ENCODE peak calls at places on chromosomes 1 and 21, in four cellular contexts. S is neural progenitor cell; Y is thoracic aorta; O is CD4-positive, CD25-positive, alpha-beta regulatory T cell. G is an unnamed sample. For H3K36me3 and H3K4me1, the result is how much of the 10 kb centered on the place peaks cover.

GRCh38 chr1:93775224-93775623 is 93.6 kb upstream of the BCAR3 start:
- DNase-seq in S (no peak), O (no peak), Y (no peak), G (no peak)

GRCh38 chr1:164602480-164603093 is 43.6 kb downstream of the PBX1 start:
- DNase-seq in O (no peak), S (peak), Y (no peak), G (peak)

GRCh38 chr1:85884372-85885035 is 176.3 kb upstream of the ZNHIT6 start:
- DNase-seq in S (peak), O (no peak), Y (no peak), G (no peak)

GRCh38 chr1:110003747-110004428 is 19.3 kb downstream of the AHCYL1 start:
- DNase-seq in Y (peak), O (peak), S (peak), G (peak)

GRCh38 chr1:116956378-116956777 is 45.2 kb upstream of the CD101 start:
- DNase-seq in O (no peak), S (no peak), Y (no peak), G (no peak)

GRCh38 chr1:206501881-206502280 is 5.5 kb upstream of the RASSF5 start:
- DNase-seq in Y (no peak), O (no peak), S (no peak), G (no peak)

GRCh38 chr1:55302972-55303371 is 87.8 kb upstream of the USP24 start:
- DNase-seq in Y (no peak), O (no peak), S (no peak), G (no peak)

GRCh38 chr1:53553734-53554509 is 94.7 kb downstream of the DMRTB1 start:
- DNase-seq in O (no peak), S (no peak), Y (no peak), G (no peak)

GRCh38 chr1:94247146-94248094 is 10.0 kb upstream of the ARHGAP29 start:
- DNase-seq in Y (no peak), S (peak), O (peak), G (peak)

GRCh38 chr21:36891692-36892091 is 74.8 kb downstream of the HLCS start:
- DNase-seq in O (no peak), Y (no peak), S (no peak), G (no peak)

GRCh38 chr1:163528710-163529348 is 207.1 kb downstream of the NUF2 start:
- DNase-seq in Y (no peak), O (peak), S (peak), G (no peak)

GRCh38 chr1:2633401-2633935 is 652 bp upstream of the MMEL1 start:
- DNase-seq in O (no peak), S (no peak), Y (no peak), G (no peak)

GRCh38 chr1:61561666-61562065 is 163.3 kb downstream of the TM2D1 start:
- DNase-seq in S (no peak), Y (no peak), O (no peak), G (no peak)

GRCh38 chr1:116513956-116514355 is 56.9 kb downstream of the CD58 start:
- DNase-seq in O (no peak), S (no peak), Y (no peak), G (no peak)

GRCh38 chr1:31335007-31335406 is 37.9 kb downstream of the FABP3 start:
- DNase-seq in S (peak), Y (no peak), O (peak), G (no peak)

GRCh38 chr1:232853994-232854532 is 48.8 kb downstream of the MAP10 start:
- DNase-seq in O (no peak), S (no peak), Y (no peak), G (no peak)

GRCh38 chr1:34188418-34188817 is 11.7 kb downstream of the C1orf94 start:
- DNase-seq in Y (no peak), O (no peak), S (peak), G (no peak)

GRCh38 chr1:184085667-184086066 is 34.1 kb downstream of the TSEN15 start:
- DNase-seq in O (no peak), Y (no peak), S (no peak), G (no peak)

GRCh38 chr1:12019858-12020509 is 686 bp downstream of the MIIP start:
- DNase-seq in Y (no peak), S (no peak), O (peak), G (no peak)

GRCh38 chr1:5565281-5565680 is 426.9 kb downstream of the NPHP4 start:
- DNase-seq in O (no peak), Y (no peak), S (no peak), G (no peak)

GRCh38 chr1:2240251-2241156 is 12.4 kb downstream of the SKI start:
- DNase-seq in S (no peak), O (no peak), Y (no peak), G (peak)

GRCh38 chr1:67020765-67021164 is 33.2 kb downstream of the SLC35D1 start:
- DNase-seq in S (no peak), Y (no peak), O (no peak), G (no peak)
- H3K36me3 ChIP-seq in S (under half), Y (under half), O (under half), G (under half)

GRCh38 chr1:201556841-201557571 is 18.1 kb downstream of the NAV1 start:
- DNase-seq in S (no peak), O (no peak), Y (no peak), G (no peak)

GRCh38 chr1:201554789-201555592 is 16.1 kb downstream of the NAV1 start:
- DNase-seq in O (no peak), Y (no peak), S (no peak), G (no peak)

GRCh38 chr1:201559679-201560162 is 20.8 kb downstream of the NAV1 start:
- DNase-seq in O (peak), S (peak), Y (no peak), G (peak)

GRCh38 chr1:201555593-201555945 is 16.6 kb downstream of the NAV1 start:
- DNase-seq in O (no peak), Y (no peak), S (no peak), G (no peak)

GRCh38 chr1:201557572-201557958 is 18.6 kb downstream of the NAV1 start:
- DNase-seq in S (no peak), Y (no peak), O (no peak), G (no peak)
- H3K4me1 ChIP-seq in S (under half), Y (half or more), O (under half), G (under half)

GRCh38 chr1:22832414-22832786 is 121.8 kb downstream of the EPHB2 start:
- DNase-seq in Y (no peak), S (no peak), O (no peak), G (no peak)
- H3K27ac ChIP-seq in Y (no peak), S (no peak), O (no peak), G (no peak)

DNA sequence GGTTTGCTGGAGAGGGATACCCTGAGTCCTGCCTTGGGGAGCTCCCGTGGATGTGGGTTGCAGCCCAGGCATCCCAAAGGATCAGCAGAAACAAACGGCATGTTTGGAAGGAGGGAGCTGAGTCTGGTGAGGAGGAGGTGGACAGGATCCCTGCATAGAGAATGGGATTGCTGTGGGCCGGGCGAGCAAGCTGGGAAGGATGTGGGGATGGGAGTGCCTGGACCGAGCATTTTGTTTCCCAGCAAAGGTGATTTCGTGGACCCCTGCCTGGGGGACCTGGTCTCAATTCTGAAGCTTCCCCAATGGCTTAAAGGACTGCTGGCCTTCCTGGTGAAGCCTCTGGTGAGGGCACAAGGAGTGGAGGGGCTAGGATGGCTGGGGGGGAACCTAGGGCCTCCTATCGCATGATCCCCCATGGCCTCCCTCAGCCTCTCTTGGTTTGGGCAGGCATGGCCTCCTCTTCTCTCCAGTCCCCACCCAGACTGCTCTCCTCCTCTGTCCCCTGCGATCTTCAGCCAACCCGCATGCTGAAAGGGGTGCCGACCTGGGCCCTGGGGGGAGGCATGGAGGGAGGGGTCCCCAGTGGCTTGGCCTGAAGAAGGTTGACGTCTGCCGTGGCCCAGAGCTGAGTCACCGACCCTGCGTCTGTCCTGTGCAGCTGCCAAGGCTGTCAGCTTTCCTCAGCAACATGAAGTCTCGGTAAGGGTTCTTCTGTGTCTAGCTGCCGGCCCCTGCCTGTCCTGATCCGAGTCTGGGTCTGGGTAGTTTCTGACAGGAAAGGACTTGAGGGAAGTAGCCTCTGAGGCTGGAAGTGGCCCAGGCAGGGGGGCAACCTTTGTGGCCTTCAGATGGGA is 16.3 kb downstream of the FAAH start:
- DNase-seq in O (no peak), S (no peak), Y (no peak), G (no peak)
- H3K36me3 ChIP-seq in O (under half), S (under half), Y (under half), G (under half)

DNA sequence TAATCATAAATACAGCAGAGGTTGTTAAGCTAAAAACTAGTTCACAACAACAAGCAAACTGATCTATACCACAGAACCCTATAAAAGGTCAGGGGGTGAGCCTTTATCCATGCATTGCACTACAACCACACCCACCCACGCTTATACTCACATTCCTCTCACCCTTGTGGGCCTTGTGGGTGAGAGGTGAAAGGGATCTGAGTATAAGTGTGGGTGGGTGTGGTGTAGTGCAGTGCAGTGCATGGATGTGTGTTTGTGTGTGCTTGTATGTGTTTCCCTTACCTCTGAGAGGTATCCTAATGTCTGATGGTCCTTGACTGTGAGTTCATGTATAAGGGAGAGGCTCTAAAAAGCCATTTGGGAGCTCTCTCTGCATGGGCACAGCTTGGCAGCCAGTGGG is 95.4 kb upstream of the DPT start:
- DNase-seq in Y (no peak), O (no peak), S (no peak), G (no peak)
- H3K4me1 ChIP-seq in Y (under half), O (under half), S (under half), G (under half)

GRCh38 chr1:226763741-226764264 is 24.7 kb upstream of the ITPKB start:
- DNase-seq in Y (no peak), O (no peak), S (no peak), G (no peak)
- H3K27ac ChIP-seq in Y (no peak), O (no peak), S (no peak), G (no peak)

G was measured in tibial artery.